ENCODE peak calls at places on chromosomes 13 and 19, in seven cellular contexts. I is brain microvascular endothelial cell; R is CD8-positive, alpha-beta memory T cell; C is mammary epithelial cell; B is PC-3; H is naive thymus-derived CD4-positive, alpha-beta T cell; A is tibial nerve. P is an unnamed sample.
A peak's percentile ranks its signal among the peaks of the same experiment; 100 is the strongest.

GRCh38 chr19:2550431-2551171 is 74.7 kb downstream of the GADD45B start:
- DNase-seq in I (no peak), R (no peak), C (no peak), B (no peak), H (no peak), A (no peak), P (no peak)

GRCh38 chr19:22421797-22422196 is 349 bp downstream of the ZNF98 start:
- DNase-seq in I (no peak), R (no peak), C (no peak), B (no peak), H (no peak), A (no peak), P (no peak)

GRCh38 chr19:6717441-6717971 is 2.9 kb downstream of the C3 start:
- DNase-seq in I (no peak), R (no peak), C (no peak), B (no peak), H (no peak), A (no peak), P (no peak)

GRCh38 chr13:93963266-93964131 is 516.0 kb downstream of the DCT start:
- DNase-seq in I (peak; percentile 63), R (no peak), C (no peak), B (peak; percentile 73), H (no peak), A (no peak), P (no peak)

GRCh38 chr19:9877775-9878510 is 42.8 kb downstream of the PIN1 start:
- DNase-seq in I (peak; percentile 71), R (no peak), C (peak; percentile 61), B (peak; percentile 68), H (no peak), A (no peak), P (no peak)

GRCh38 chr13:83162493-83162892 is 719.8 kb downstream of the SLITRK1 start:
- DNase-seq in I (no peak), R (no peak), C (no peak), B (no peak), H (no peak), A (no peak), P (no peak)

GRCh38 chr13:37014609-37015008 is 14.0 kb downstream of the EXOSC8 start:
- DNase-seq in I (no peak), R (no peak), C (no peak), B (no peak), H (no peak), A (no peak), P (no peak)

GRCh38 chr19:2887391-2887914 is 13.3 kb upstream of the ZNF57 start:
- DNase-seq in I (peak; percentile 29), R (no peak), C (peak; percentile 66), B (peak; percentile 79), H (no peak), A (no peak), P (no peak)

GRCh38 chr19:46721269-46722003 is 4.5 kb upstream of the PRKD2 start:
- DNase-seq in I (no peak), R (no peak), C (no peak), B (no peak), H (no peak), A (no peak), P (no peak)

GRCh38 chr13:39779337-39780270 is 124.1 kb downstream of the COG6 start:
- DNase-seq in I (peak; percentile 80), R (peak; percentile 66), C (no peak), B (peak; percentile 39), H (peak; percentile 63), A (no peak), P (no peak)

GRCh38 chr13:24516919-24517318 is 4.3 kb upstream of the PARP4 start:
- DNase-seq in I (no peak), R (no peak), C (no peak), B (no peak), H (no peak), A (no peak), P (no peak)

GRCh38 chr13:32905063-32905863 is 111.0 kb upstream of the KL start:
- DNase-seq in I (no peak), R (no peak), C (peak; percentile 33), B (peak; percentile 20), H (no peak), A (no peak), P (no peak)

GRCh38 chr19:38386968-38387549 is 775 bp downstream of the GGN start:
- DNase-seq in I (no peak), R (no peak), C (no peak), B (no peak), H (no peak), A (no peak), P (no peak)

GRCh38 chr19:572891-573825 is 762 bp downstream of the BSG start:
- DNase-seq in I (peak; percentile 45), R (peak; percentile 52), C (peak; percentile 50), B (peak; percentile 47), H (no peak), A (no peak), P (no peak)

GRCh38 chr19:41398603-41399002 is 985 bp downstream of the BCKDHA start:
- DNase-seq in I (no peak), R (no peak), C (no peak), B (no peak), H (no peak), A (no peak), P (no peak)

GRCh38 chr19:7500811-7501450 is 12.1 kb upstream of the PEX11G start:
- DNase-seq in I (peak; percentile 39), R (no peak), C (peak; percentile 72), B (peak; percentile 83), H (no peak), A (no peak), P (no peak)

GRCh38 chr13:56736966-56737365 is 403.8 kb upstream of the PRR20A start:
- DNase-seq in I (no peak), R (no peak), C (no peak), B (no peak), H (no peak), A (no peak), P (no peak)

DNA sequence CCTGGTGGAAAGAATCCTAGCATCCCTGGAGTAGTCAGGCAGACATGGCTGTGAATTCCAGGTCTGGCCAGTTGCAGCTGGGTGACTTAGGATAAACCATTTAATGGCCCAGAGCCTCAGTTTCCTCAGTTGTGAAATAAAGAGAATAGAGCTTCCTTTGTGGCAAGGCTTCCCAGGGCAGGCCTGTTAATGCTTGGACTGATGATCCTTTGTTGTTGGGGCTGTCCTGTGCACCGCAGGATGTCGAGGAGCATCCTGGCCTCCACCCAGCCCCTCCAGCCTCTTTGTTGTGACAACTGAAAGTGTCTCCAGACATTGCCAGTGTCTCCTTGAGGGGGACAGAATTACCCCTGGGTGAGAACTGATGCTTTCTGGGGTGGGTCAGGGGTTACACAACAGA is 16.3 kb downstream of the LYL1 start:
- DNase-seq in I (no peak), R (no peak), C (no peak), B (no peak), H (no peak), A (no peak), P (no peak)
- H3K27ac ChIP-seq in I (no peak overlapping the region), R (no peak overlapping the region), C (no peak overlapping the region), B (no peak overlapping the region), H (no peak overlapping the region), A (no peak overlapping the region), P (no peak overlapping the region)

GRCh38 chr13:46605089-46605488 is 52.1 kb downstream of the LRCH1 start:
- DNase-seq in I (no peak), R (no peak), C (no peak), B (no peak), H (no peak), A (no peak), P (no peak)
- H3K27ac ChIP-seq in I (no peak overlapping the region), R (no peak overlapping the region), C (no peak overlapping the region), B (no peak overlapping the region), H (no peak overlapping the region), A (no peak overlapping the region), P (no peak overlapping the region)

DNA sequence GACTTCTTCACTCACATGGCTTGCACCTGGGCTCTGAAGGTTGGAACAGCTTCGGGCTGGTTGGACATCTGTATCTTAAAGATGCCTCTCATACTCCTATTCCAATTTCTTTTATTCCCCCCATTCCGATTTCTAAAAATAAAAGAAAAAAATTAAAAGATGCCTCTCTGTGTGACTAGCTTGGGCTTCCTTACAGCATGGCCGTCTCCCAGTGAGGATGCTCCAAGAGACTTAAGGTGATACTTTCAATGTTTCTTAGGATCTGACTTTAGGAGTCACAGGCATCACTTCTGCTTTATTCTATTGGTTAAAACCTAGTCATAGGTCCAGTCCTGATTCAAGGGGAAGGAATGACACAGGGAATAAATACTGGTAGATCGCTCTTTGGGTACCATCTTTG is 9.9 kb upstream of the SULT2A1 start:
- DNase-seq in I (no peak), R (no peak), C (no peak), B (no peak), H (no peak), A (no peak), P (no peak)
- H3K27ac ChIP-seq in I (no peak overlapping the region), R (no peak overlapping the region), C (no peak overlapping the region), B (no peak overlapping the region), H (no peak overlapping the region), A (no peak overlapping the region), P (no peak overlapping the region)

GRCh38 chr19:18860302-18860700 is 28.5 kb downstream of the UPF1 start:
- DNase-seq in I (no peak), R (no peak), C (no peak), B (no peak), H (no peak), A (no peak), P (no peak)

GRCh38 chr19:18860725-18861124 is 29.0 kb downstream of the UPF1 start:
- DNase-seq in I (no peak), R (no peak), C (no peak), B (no peak), H (no peak), A (no peak), P (no peak)

GRCh38 chr19:18859676-18860301 is 28.0 kb downstream of the UPF1 start:
- DNase-seq in I (no peak), R (no peak), C (no peak), B (no peak), H (no peak), A (no peak), P (no peak)

GRCh38 chr19:18861917-18862316 is 30.2 kb downstream of the UPF1 start:
- DNase-seq in I (no peak), R (no peak), C (no peak), B (no peak), H (no peak), A (no peak), P (no peak)

GRCh38 chr19:18861235-18861634 is 29.5 kb downstream of the UPF1 start:
- DNase-seq in I (no peak), R (no peak), C (no peak), B (no peak), H (no peak), A (no peak), P (no peak)
- H3K27ac ChIP-seq in I (no peak overlapping the region), R (no peak overlapping the region), C (no peak overlapping the region), B (no peak overlapping the region), H (no peak overlapping the region), A (no peak overlapping the region), P (no peak overlapping the region)

DNA sequence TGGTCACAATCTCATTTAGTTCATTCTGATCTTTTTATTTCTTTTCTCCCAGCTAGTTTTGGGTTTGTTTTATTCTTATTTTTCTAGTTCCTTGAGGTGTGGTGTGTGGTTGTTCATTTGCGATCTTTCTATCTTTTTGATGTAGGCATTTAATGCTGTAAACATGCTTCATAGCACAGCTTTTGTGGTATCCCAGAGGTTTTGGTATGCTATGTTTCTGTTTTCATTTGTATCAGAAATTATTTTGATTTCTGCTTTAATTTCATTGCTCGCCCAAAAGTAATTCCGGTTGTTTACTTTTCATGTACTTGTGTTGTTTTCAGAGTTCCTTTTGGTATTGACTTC is 12.6 kb downstream of the DNAJC3 start:
- DNase-seq in I (no peak), R (no peak), C (no peak), B (no peak), H (no peak), A (no peak), P (no peak)
- H3K27ac ChIP-seq in I (no peak overlapping the region), R (no peak overlapping the region), C (no peak overlapping the region), B (no peak overlapping the region), H (no peak overlapping the region), A (no peak overlapping the region), P (no peak overlapping the region)